ENCODE peak calls at places on chromosomes 7 and 10, in five cellular contexts. P is activated T-cell treated with anti-CD3 and anti-CD28 coated beads, Interleukin-2, amount 50 U/mL, for 48 hours; Z is transverse colon; D is lung microvascular endothelial cell; C is NCI-H774. B is an unnamed sample.

GRCh38 chr10:30606313-30606712 is 23.2 kb downstream of the LYZL2 start:
- DNase-seq in P (no peak), Z (no peak), D (no peak), C (no peak), B (no peak)

GRCh38 chr10:26556756-26557640 is 118.9 kb downstream of the APBB1IP start:
- DNase-seq in P (peak), Z (no peak), D (peak), C (peak), B (peak)

GRCh38 chr7:43314379-43315158 is 202.1 kb downstream of the HECW1 start:
- DNase-seq in P (peak), Z (no peak), D (no peak), C (no peak), B (no peak)

GRCh38 chr10:132110091-132110490 is 44.3 kb downstream of the JAKMIP3 start:
- DNase-seq in P (peak), Z (no peak), D (no peak), C (no peak), B (no peak)

GRCh38 chr10:114081911-114082583 is 38.4 kb downstream of the ADRB1 start:
- DNase-seq in P (no peak), Z (no peak), D (no peak), C (no peak), B (no peak)

GRCh38 chr10:94725871-94726270 is 36.6 kb upstream of the CYP2C19 start:
- DNase-seq in P (no peak), Z (no peak), D (no peak), C (no peak), B (no peak)

GRCh38 chr7:158517072-158517471 is 70.6 kb downstream of the PTPRN2 start:
- DNase-seq in P (no peak), Z (no peak), D (no peak), C (no peak), B (no peak)

GRCh38 chr7:126937196-126937595 is 315.5 kb downstream of the GRM8 start:
- DNase-seq in P (no peak), Z (no peak), D (no peak), C (no peak), B (no peak)

GRCh38 chr7:124101173-124101768 is 68.4 kb upstream of the TMEM229A start:
- DNase-seq in P (no peak), Z (no peak), D (peak), C (peak), B (no peak)

GRCh38 chr7:49174396-49174795 is 250.0 kb downstream of the CDC14C start:
- DNase-seq in P (no peak), Z (no peak), D (no peak), C (no peak), B (no peak)

GRCh38 chr10:100882681-100883321 is 30.0 kb upstream of the SLF2 start:
- DNase-seq in P (no peak), Z (no peak), D (peak), C (no peak), B (no peak)

GRCh38 chr7:116185450-116185849 is 24.9 kb upstream of the TES start:
- DNase-seq in P (no peak), Z (no peak), D (no peak), C (no peak), B (no peak)

GRCh38 chr7:42164946-42165345 is 72.1 kb downstream of the GLI3 start:
- DNase-seq in P (no peak), Z (no peak), D (no peak), C (no peak), B (no peak)

B was measured in foreskin melanocyte.